ENCODE peak calls at places on chromosomes 6 and 20, in seven cellular contexts. O, X, F, K, V, Y and S are unnamed samples.

GRCh38 chr20:17665756-17666155 is 16.3 kb downstream of the RRBP1 start:
- DNase-seq in Y (no peak), X (no peak), O (no peak), V (no peak), K (peak), F (no peak), S (no peak)

GRCh38 chr20:59016795-59017492 is 2.3 kb upstream of the TUBB1 start:
- DNase-seq in X (no peak), V (no peak), K (peak), O (no peak), Y (no peak), F (no peak), S (no peak)

GRCh38 chr6:170129691-170130171 is 161.1 kb downstream of the DLL1 start:
- DNase-seq in Y (no peak), O (no peak), F (no peak), V (peak), K (no peak), X (no peak), S (peak)

GRCh38 chr6:166483556-166484250 is 101.0 kb upstream of the MPC1 start:
- DNase-seq in Y (no peak), V (no peak), K (no peak), F (no peak), X (no peak), O (no peak), S (no peak)

GRCh38 chr6:139028242-139028657 is 295 bp upstream of the ABRACL start:
- DNase-seq in X (no peak), O (peak), V (no peak), Y (no peak), K (no peak), F (no peak), S (no peak)

GRCh38 chr6:33875141-33875581 is 71.4 kb upstream of the MLN start:
- DNase-seq in O (no peak), F (no peak), Y (no peak), K (no peak), V (no peak), X (no peak), S (no peak)

GRCh38 chr20:47713163-47713562 is 72.1 kb downstream of the SULF2 start:
- DNase-seq in V (no peak), O (no peak), Y (no peak), X (no peak), F (no peak), K (no peak), S (no peak)

GRCh38 chr6:37868447-37868825 is 48.9 kb downstream of the ZFAND3 start:
- DNase-seq in K (peak), V (no peak), X (no peak), O (no peak), Y (no peak), F (no peak), S (no peak)

GRCh38 chr6:16752206-16752867 is 8.9 kb downstream of the ATXN1 start:
- DNase-seq in X (no peak), O (no peak), Y (no peak), K (peak), V (no peak), F (no peak), S (no peak)

GRCh38 chr6:29499704-29500103 is 11.9 kb upstream of the MAS1L start:
- DNase-seq in F (no peak), Y (no peak), O (no peak), X (no peak), V (no peak), K (no peak), S (no peak)

GRCh38 chr6:6058054-6058444 is 51.3 kb upstream of the NRN1 start:
- DNase-seq in O (peak), Y (no peak), F (no peak), V (no peak), X (no peak), K (no peak), S (no peak)

GRCh38 chr6:34246563-34247391 is 2.0 kb downstream of the SMIM29 start:
- DNase-seq in Y (no peak), F (no peak), O (peak), V (no peak), X (no peak), K (peak), S (no peak)

GRCh38 chr6:138662474-138662873 is 111.1 kb upstream of the CCDC28A start:
- DNase-seq in K (no peak), F (no peak), O (no peak), X (no peak), V (no peak), Y (no peak), S (no peak)

GRCh38 chr20:688809-689208 is 13.2 kb upstream of the SCRT2 start:
- DNase-seq in K (no peak), Y (no peak), O (peak), F (no peak), X (no peak), V (no peak), S (no peak)

GRCh38 chr6:154070657-154071056 is 31.6 kb downstream of the OPRM1 start:
- DNase-seq in X (no peak), V (no peak), F (no peak), Y (no peak), K (no peak), O (no peak), S (no peak)

GRCh38 chr6:166904101-166904746 is 52.1 kb downstream of the RNASET2 start:
- DNase-seq in V (no peak), F (no peak), O (peak), Y (no peak), K (no peak), X (no peak), S (peak)

GRCh38 chr6:99434702-99435530 is 9.8 kb upstream of the PNISR start:
- DNase-seq in F (no peak), Y (no peak), K (peak), X (peak), O (peak), V (no peak), S (no peak)

GRCh38 chr20:45890077-45890996 is 671 bp downstream of the NEURL2 start:
- DNase-seq in O (peak), F (peak), K (peak), V (peak), X (no peak), Y (peak), S (peak)

GRCh38 chr6:168528457-168529095 is 87.6 kb downstream of the SMOC2 start:
- DNase-seq in Y (no peak), O (no peak), F (peak), K (peak), V (no peak), X (no peak), S (no peak)

GRCh38 chr20:278181-278580 is 12.4 kb downstream of the C20orf96 start:
- DNase-seq in K (no peak), V (no peak), F (no peak), Y (no peak), O (no peak), X (no peak), S (no peak)

GRCh38 chr6:47135772-47136171 is 93.6 kb upstream of the ADGRF1 start:
- DNase-seq in F (no peak), Y (peak), X (peak), V (no peak), K (peak), O (peak), S (no peak)

GRCh38 chr6:169904051-169904922 is 152.9 kb downstream of the ERMARD start:
- DNase-seq in F (no peak), V (no peak), O (no peak), K (peak), X (no peak), Y (no peak), S (no peak)

GRCh38 chr6:8157839-8158238 is 55.5 kb upstream of the EEF1E1 start:
- DNase-seq in V (no peak), F (no peak), X (no peak), K (no peak), O (no peak), Y (no peak), S (no peak)

GRCh38 chr6:168554472-168554871 is 113.5 kb downstream of the SMOC2 start:
- DNase-seq in V (no peak), F (no peak), Y (no peak), O (no peak), K (no peak), X (no peak), S (no peak)

GRCh38 chr6:125598422-125598821 is 151.0 kb upstream of the HEY2 start:
- DNase-seq in O (no peak), V (peak), F (no peak), K (no peak), X (no peak), Y (no peak), S (no peak)

GRCh38 chr6:98287876-98288275 is 546.5 kb upstream of the POU3F2 start:
- DNase-seq in K (no peak), Y (no peak), O (no peak), V (no peak), F (no peak), X (no peak), S (no peak)

GRCh38 chr6:149482542-149483261 is 2.1 kb downstream of the ZC3H12D start:
- DNase-seq in F (no peak), Y (no peak), V (no peak), X (no peak), K (no peak), O (no peak), S (no peak)

GRCh38 chr6:90537723-90538407 is 49.0 kb downstream of the MAP3K7 start:
- DNase-seq in V (no peak), X (no peak), F (no peak), K (no peak), Y (no peak), O (no peak), S (no peak)

GRCh38 chr6:6405031-6405430 is 84.6 kb upstream of the F13A1 start:
- DNase-seq in X (no peak), K (no peak), V (no peak), Y (no peak), F (no peak), O (no peak), S (no peak)

GRCh38 chr20:31446084-31446819 is 5.8 kb downstream of the DEFB123 start:
- DNase-seq in X (no peak), O (no peak), Y (no peak), V (no peak), K (no peak), F (no peak), S (no peak)

GRCh38 chr6:128252293-128253176 is 267.9 kb downstream of the PTPRK start:
- DNase-seq in O (no peak), F (no peak), V (no peak), K (no peak), Y (no peak), X (no peak), S (no peak)

GRCh38 chr6:25942561-25943147 is 12.2 kb upstream of the SLC17A2 start:
- DNase-seq in Y (no peak), X (peak), O (peak), V (no peak), F (no peak), K (peak), S (no peak)

GRCh38 chr20:2585811-2586210 is 49.4 kb downstream of the TMC2 start:
- DNase-seq in K (no peak), X (no peak), O (no peak), V (no peak), Y (no peak), F (no peak), S (no peak)

GRCh38 chr6:112690497-112691202 is 343.5 kb downstream of the RFPL4B start:
- DNase-seq in X (no peak), K (no peak), O (no peak), Y (no peak), V (no peak), F (no peak), S (no peak)

GRCh38 chr6:82955841-82956240 is 109.8 kb downstream of the UBE3D start:
- DNase-seq in O (no peak), F (no peak), Y (no peak), K (no peak), X (no peak), V (no peak), S (no peak)

GRCh38 chr20:57653546-57653900 is 33.3 kb upstream of the ZBP1 start:
- DNase-seq in Y (no peak), V (no peak), X (no peak), K (no peak), O (no peak), F (no peak), S (peak)

GRCh38 chr6:165010556-165011535 is 298.6 kb downstream of the C6orf118 start:
- DNase-seq in O (peak), Y (no peak), X (no peak), V (no peak), F (no peak), K (no peak), S (no peak)

GRCh38 chr6:42380208-42380979 is 71.3 kb downstream of the TRERF1 start:
- DNase-seq in Y (no peak), X (no peak), F (no peak), K (no peak), O (no peak), V (no peak), S (no peak)
- TF ChIP-seq POLR2AphosphoS5 in Y (no peak), X (no peak), F (no peak), K (no peak), O (no peak), V (no peak), S (no peak)

GRCh38 chr6:131914234-131914633 is 36.9 kb downstream of the CCN2 start:
- DNase-seq in V (no peak), O (no peak), K (peak), Y (no peak), F (no peak), X (no peak), S (no peak)

GRCh38 chr6:131910956-131911355 is 40.2 kb downstream of the CCN2 start:
- DNase-seq in K (no peak), F (no peak), Y (no peak), V (no peak), X (no peak), O (no peak), S (no peak)

GRCh38 chr6:131910219-131910589 is 41.0 kb downstream of the CCN2 start:
- DNase-seq in O (no peak), V (no peak), X (no peak), K (no peak), F (no peak), Y (no peak), S (no peak)

GRCh38 chr6:131909408-131910218 is 41.6 kb downstream of the CCN2 start:
- DNase-seq in K (peak), O (peak), V (peak), Y (peak), X (peak), F (no peak), S (no peak)

DNA sequence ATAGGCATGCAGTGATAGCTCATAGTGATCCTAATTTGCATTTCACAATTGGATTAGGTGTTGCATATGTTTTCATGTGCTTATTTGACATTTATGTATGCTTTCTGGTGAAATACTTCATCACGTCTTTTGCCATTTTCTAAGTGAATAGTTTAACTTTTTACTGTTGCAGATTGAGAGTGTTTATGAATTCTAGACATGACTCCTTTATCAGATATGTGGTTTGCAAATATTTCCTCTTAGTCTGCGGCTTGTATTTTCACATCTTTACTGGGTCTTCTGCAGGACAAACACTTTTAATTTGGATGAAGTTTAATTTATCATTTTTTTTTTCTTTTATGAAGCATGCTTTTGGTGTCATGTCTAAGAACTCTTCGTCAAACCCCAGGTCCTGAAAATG is 39.2 kb downstream of the CCN2 start:
- DNase-seq in F (no peak), Y (no peak), O (no peak), K (no peak), X (no peak), V (no peak), S (no peak)
- TF ChIP-seq POLR2AphosphoS5 in F (no peak), Y (no peak), O (no peak), K (no peak), X (no peak), V (no peak), S (no peak)

DNA sequence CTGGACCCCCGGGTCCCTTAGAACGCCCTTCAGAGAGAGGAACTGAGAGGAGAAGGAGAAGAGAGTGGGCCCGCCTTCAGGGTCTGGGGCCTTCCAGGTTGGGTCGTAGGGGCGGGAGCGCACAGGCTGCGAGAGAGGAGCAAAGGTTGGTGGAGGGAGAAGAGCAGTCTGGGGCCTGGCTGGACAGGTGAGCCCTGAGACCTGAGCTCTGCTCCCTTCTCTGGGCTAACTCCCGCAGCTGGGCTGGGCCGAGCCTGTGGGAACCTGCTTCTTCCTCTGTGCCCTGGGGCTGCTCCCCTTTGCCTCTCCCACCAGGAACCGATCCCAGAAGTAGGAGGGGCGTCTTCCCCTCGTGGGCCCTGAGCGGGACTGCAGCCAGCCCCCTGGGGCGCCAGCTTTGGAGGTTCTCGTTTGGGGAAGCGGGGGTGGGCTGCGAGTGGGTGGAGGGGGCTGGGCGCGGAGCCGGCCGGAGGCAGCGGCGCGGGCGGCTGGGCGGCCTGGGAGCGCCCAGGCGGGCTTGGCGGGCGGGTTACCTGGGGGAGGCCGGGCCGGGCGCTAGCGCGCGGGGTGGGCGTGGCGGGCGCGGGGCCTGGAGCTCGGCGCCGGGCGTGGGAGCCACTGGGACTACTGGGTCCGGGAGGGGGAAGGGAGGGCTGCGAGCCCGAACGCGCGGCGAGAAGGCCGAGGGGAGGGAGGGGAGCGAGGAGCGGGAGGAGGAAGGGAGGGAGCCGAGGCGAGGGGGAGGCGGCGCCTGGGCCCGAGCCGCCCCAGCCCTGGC is at the start of gene DDR1:
- DNase-seq in X (no peak), V (peak), F (peak), O (peak), Y (peak), K (no peak), S (peak)
- TF ChIP-seq POLR2AphosphoS5 in X (no peak), V (peak), F (no peak), O (no peak), Y (peak), K (no peak), S (no peak)

DNA sequence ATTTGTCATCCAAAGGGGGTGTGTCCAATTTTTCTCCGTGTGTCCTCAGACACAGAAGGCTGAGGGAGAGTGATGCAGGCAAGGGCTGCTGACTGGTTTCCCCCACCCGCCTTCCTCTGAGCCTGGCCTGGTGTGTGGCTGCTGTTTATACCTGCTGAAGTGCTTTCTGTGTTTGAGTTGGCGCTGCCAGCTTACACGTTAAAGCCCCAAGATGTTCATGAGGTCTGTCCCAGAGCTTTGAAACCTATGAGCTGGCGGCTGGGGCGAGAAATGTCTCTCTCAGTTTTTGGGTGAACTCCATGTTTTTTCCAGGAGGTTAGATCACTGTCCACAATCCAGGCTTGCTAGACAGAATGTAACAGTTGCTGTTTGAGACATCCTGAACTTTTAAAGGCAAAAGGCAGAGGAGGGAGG is 69.0 kb upstream of the CCN2 start:
- DNase-seq in F (no peak), V (peak), O (no peak), Y (peak), K (peak), X (no peak), S (no peak)
- TF ChIP-seq POLR2AphosphoS5 in F (no peak), V (no peak), O (no peak), Y (peak), K (no peak), X (no peak), S (no peak)